ENCODE peak calls at places on chromosomes 1 and 21, in ten cellular contexts. A, N, L, E, H, U, O, X, Z and D are unnamed samples.

GRCh38 chr1:244414543-244414942 is 37.2 kb downstream of the ADSS2 start:
- DNase-seq in U (no peak), Z (no peak), O (no peak), X (no peak), N (no peak), L (no peak), E (no peak), H (peak), A (peak), D (no peak)

GRCh38 chr1:110318046-110318445 is 21.1 kb upstream of the RBM15 start:
- DNase-seq in N (no peak), X (no peak), A (no peak), Z (no peak), E (no peak), L (no peak), H (no peak), O (no peak), U (no peak), D (no peak)

GRCh38 chr1:3136532-3136931 is 67.5 kb downstream of the PRDM16 start:
- DNase-seq in O (no peak), A (no peak), E (no peak), N (no peak), U (no peak), X (no peak), H (no peak), Z (no peak), L (no peak), D (no peak)

GRCh38 chr1:18099026-18099425 is 8.6 kb upstream of the IGSF21 start:
- DNase-seq in A (no peak), N (no peak), X (no peak), H (no peak), Z (no peak), L (no peak), E (no peak), U (no peak), O (no peak), D (no peak)

GRCh38 chr1:41450747-41451285 is 33.7 kb downstream of the EDN2 start:
- DNase-seq in O (no peak), U (no peak), X (no peak), E (no peak), H (no peak), L (no peak), N (no peak), A (no peak), Z (peak), D (no peak)

GRCh38 chr1:237712808-237713207 is 177.9 kb downstream of the ZP4 start:
- DNase-seq in O (no peak), Z (no peak), E (no peak), U (no peak), H (no peak), A (no peak), X (no peak), N (no peak), L (no peak), D (no peak)

GRCh38 chr21:39314155-39315027 is 959 bp upstream of the BRWD1 start:
- DNase-seq in Z (peak), L (no peak), N (no peak), A (peak), E (peak), O (peak), U (peak), H (peak), X (peak), D (peak)

GRCh38 chr1:40650075-40650474 is 15.4 kb downstream of the RIMS3 start:
- DNase-seq in Z (no peak), X (no peak), A (no peak), O (no peak), U (peak), N (peak), E (no peak), H (peak), L (peak), D (no peak)

GRCh38 chr1:91894036-91894761 is 8.2 kb upstream of the TGFBR3 start:
- DNase-seq in U (peak), O (no peak), H (no peak), E (no peak), X (no peak), Z (no peak), A (peak), N (no peak), L (no peak), D (no peak)

GRCh38 chr1:35809156-35810095 is 1.6 kb downstream of the AGO4 start:
- DNase-seq in X (no peak), U (no peak), Z (no peak), L (no peak), A (no peak), O (no peak), H (no peak), N (no peak), E (no peak), D (no peak)

GRCh38 chr1:235817101-235817725 is 49.5 kb downstream of the LYST start:
- DNase-seq in N (no peak), X (no peak), A (no peak), E (no peak), H (no peak), L (no peak), U (no peak), O (no peak), Z (no peak), D (no peak)

GRCh38 chr1:168301664-168302320 is 21.1 kb downstream of the TBX19 start:
- DNase-seq in H (no peak), U (no peak), E (no peak), A (peak), X (no peak), Z (no peak), L (no peak), N (no peak), O (no peak), D (no peak)

GRCh38 chr1:151972533-151973270 is 21.0 kb downstream of the S100A10 start:
- DNase-seq in O (no peak), U (peak), A (peak), H (peak), X (no peak), E (no peak), L (no peak), N (no peak), Z (no peak), D (no peak)

GRCh38 chr21:26096972-26097371 is 73.6 kb downstream of the APP start:
- DNase-seq in O (no peak), A (no peak), N (no peak), U (no peak), H (no peak), L (no peak), E (no peak), X (no peak), Z (no peak), D (no peak)

GRCh38 chr1:223873044-223873443 is 27.3 kb upstream of the TP53BP2 start:
- DNase-seq in O (no peak), L (no peak), H (no peak), E (no peak), X (no peak), A (peak), Z (no peak), N (no peak), U (no peak), D (no peak)

GRCh38 chr1:51100264-51100880 is 1.7 kb upstream of the C1orf185 start:
- DNase-seq in L (no peak), A (no peak), E (no peak), H (no peak), O (no peak), Z (no peak), X (no peak), N (no peak), U (no peak), D (no peak)

GRCh38 chr1:18962855-18963737 is 6.6 kb upstream of the IFFO2 start:
- DNase-seq in Z (peak), U (no peak), E (no peak), N (peak), L (no peak), O (no peak), H (no peak), A (no peak), X (no peak), D (no peak)

GRCh38 chr1:8189931-8190483 is 127.9 kb upstream of the SLC45A1 start:
- DNase-seq in N (peak), H (peak), A (peak), U (no peak), X (no peak), Z (no peak), O (no peak), E (no peak), L (no peak), D (no peak)

GRCh38 chr1:152621993-152622392 is 910 bp downstream of the LCE3A start:
- DNase-seq in Z (no peak), N (no peak), E (no peak), H (no peak), O (no peak), L (no peak), A (no peak), X (no peak), U (peak), D (no peak)

GRCh38 chr1:50450861-50451653 is 27.8 kb upstream of the DMRTA2 start:
- DNase-seq in U (no peak), N (no peak), H (no peak), L (no peak), E (no peak), Z (no peak), O (no peak), X (no peak), A (no peak), D (peak)

GRCh38 chr1:64136749-64137568 is 66.5 kb upstream of the UBE2U start:
- DNase-seq in N (no peak), Z (peak), X (peak), U (peak), L (peak), H (peak), E (peak), A (peak), O (peak), D (peak)

GRCh38 chr1:247281001-247281574 is 25.2 kb downstream of the VN1R5 start:
- DNase-seq in L (no peak), E (no peak), H (no peak), N (no peak), O (no peak), U (no peak), X (no peak), Z (no peak), A (peak), D (no peak)

GRCh38 chr1:36542962-36543515 is 60.3 kb upstream of the CSF3R start:
- DNase-seq in H (peak), Z (no peak), O (no peak), E (no peak), L (no peak), N (no peak), A (no peak), X (no peak), U (peak), D (no peak)

GRCh38 chr21:36544545-36544944 is 64.6 kb upstream of the CLDN14 start:
- DNase-seq in X (no peak), O (no peak), E (no peak), A (no peak), Z (no peak), L (no peak), H (no peak), U (no peak), N (no peak), D (no peak)

GRCh38 chr1:171116676-171117075 is 26.0 kb downstream of the FMO3 start:
- DNase-seq in N (no peak), H (no peak), X (no peak), U (no peak), A (peak), L (no peak), E (no peak), O (no peak), Z (no peak), D (no peak)

GRCh38 chr1:67824771-67825170 is 8.5 kb downstream of the GNG12 start:
- DNase-seq in O (no peak), H (no peak), U (no peak), A (no peak), L (no peak), E (no peak), X (no peak), Z (no peak), N (no peak), D (no peak)

GRCh38 chr1:171913385-171913784 is 72.1 kb downstream of the DNM3 start:
- DNase-seq in U (no peak), N (no peak), E (no peak), O (no peak), L (no peak), A (no peak), X (no peak), Z (no peak), H (no peak), D (no peak)

GRCh38 chr1:65209005-65209885 is 61.2 kb downstream of the AK4 start:
- DNase-seq in L (no peak), E (no peak), A (peak), U (peak), O (no peak), H (peak), X (no peak), Z (no peak), N (no peak), D (no peak)

GRCh38 chr1:21647431-21648373 is 21.5 kb downstream of the RAP1GAP start:
- DNase-seq in L (peak), E (no peak), O (no peak), U (peak), N (no peak), Z (no peak), H (peak), A (peak), X (no peak), D (peak)

GRCh38 chr21:42398414-42399030 is 2.7 kb upstream of the TMPRSS3 start:
- DNase-seq in A (no peak), O (no peak), N (peak), E (no peak), H (no peak), U (peak), Z (no peak), X (no peak), L (no peak), D (no peak)

GRCh38 chr1:183953031-183953430 is 84.5 kb downstream of the COLGALT2 start:
- DNase-seq in E (no peak), N (no peak), X (no peak), O (no peak), H (no peak), L (no peak), U (no peak), A (peak), Z (no peak), D (no peak)

GRCh38 chr1:162168935-162169545 is 99.5 kb downstream of the NOS1AP start:
- DNase-seq in H (no peak), L (no peak), U (no peak), X (no peak), N (no peak), E (no peak), O (no peak), Z (no peak), A (no peak), D (no peak)

GRCh38 chr1:9249534-9250335 is 15.2 kb downstream of the H6PD start:
- DNase-seq in E (peak), N (peak), O (no peak), H (peak), X (no peak), U (peak), A (peak), Z (no peak), L (peak), D (no peak)

GRCh38 chr1:41448831-41449230 is 35.7 kb downstream of the EDN2 start:
- DNase-seq in O (no peak), Z (no peak), U (no peak), A (no peak), L (no peak), X (no peak), H (no peak), E (no peak), N (no peak), D (no peak)

GRCh38 chr1:187509091-187509490 is 680.3 kb downstream of the PLA2G4A start:
- DNase-seq in U (no peak), L (no peak), H (no peak), N (no peak), Z (no peak), X (no peak), A (peak), E (no peak), O (no peak), D (no peak)

GRCh38 chr1:2609271-2610035 is 22.9 kb downstream of the PRXL2B start:
- DNase-seq in A (no peak), Z (peak), L (no peak), E (no peak), O (no peak), H (peak), X (no peak), U (no peak), N (peak), D (no peak)

GRCh38 chr1:208252126-208252853 is 8.1 kb upstream of the PLXNA2 start:
- DNase-seq in Z (no peak), L (no peak), X (no peak), E (peak), U (peak), H (peak), A (no peak), O (no peak), N (no peak), D (no peak)
- H3K4me3 ChIP-seq in Z (no peak), L (no peak), X (no peak), E (no peak), U (no peak), H (no peak), A (no peak), O (no peak), N (no peak), D (no peak)

GRCh38 chr1:32701421-32701911 is 1.1 kb downstream of the SYNC start:
- DNase-seq in A (no peak), O (no peak), L (no peak), X (no peak), E (peak), U (no peak), N (peak), H (peak), Z (peak), D (no peak)
- H3K4me3 ChIP-seq in A (peak), O (no peak), L (no peak), X (no peak), E (no peak), U (no peak), N (no peak), H (no peak), Z (peak), D (no peak)

GRCh38 chr1:214952648-214953047 is 129.9 kb upstream of the KCNK2 start:
- DNase-seq in L (no peak), O (no peak), Z (no peak), E (no peak), U (no peak), H (peak), A (no peak), N (no peak), X (no peak), D (no peak)

GRCh38 chr1:214958491-214958890 is 124.0 kb upstream of the KCNK2 start:
- DNase-seq in H (no peak), E (no peak), O (no peak), U (no peak), N (no peak), L (no peak), A (peak), X (no peak), Z (no peak), D (no peak)

DNA sequence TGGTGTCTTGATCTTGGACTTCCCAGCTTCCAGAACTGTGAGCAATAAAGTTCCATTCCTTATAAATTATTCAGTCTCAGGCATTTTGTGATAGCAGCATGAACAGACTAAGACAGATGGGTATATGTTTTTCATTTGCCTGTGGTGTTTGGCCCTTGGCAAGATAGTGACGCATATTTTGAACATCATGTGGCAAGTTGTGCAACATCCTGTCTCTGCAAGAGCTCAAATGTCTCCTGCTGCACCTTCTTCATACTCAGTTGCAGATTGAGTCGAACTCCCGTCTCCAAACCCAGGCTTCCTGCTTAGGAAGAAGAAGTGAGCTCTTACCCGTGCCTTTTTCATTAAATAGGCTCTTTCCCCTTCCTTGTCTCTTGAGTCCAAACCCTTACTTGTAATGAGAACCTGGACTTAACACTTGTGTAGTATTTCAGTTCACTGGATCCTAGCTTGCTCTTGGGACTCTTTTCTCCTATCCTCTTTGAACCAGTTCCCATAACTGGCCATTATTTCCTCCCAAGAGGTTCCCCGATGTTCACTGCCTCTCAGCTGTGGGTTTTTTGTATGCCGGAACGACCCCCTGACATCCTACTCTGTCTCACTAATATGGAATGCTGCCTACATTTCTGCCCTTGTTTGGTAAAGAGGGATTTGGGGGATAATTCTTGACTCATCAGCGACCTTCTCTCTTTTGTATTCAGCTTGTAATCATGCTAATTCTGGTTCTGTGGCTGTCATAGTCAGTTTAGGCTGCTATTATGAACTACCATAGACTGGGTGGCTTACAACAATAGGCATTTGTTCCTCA is 125.0 kb upstream of the KCNK2 start:
- DNase-seq in H (no peak), O (no peak), L (no peak), A (peak), X (no peak), N (no peak), U (peak), Z (peak), E (no peak), D (no peak)
- H3K4me3 ChIP-seq in H (no peak), O (no peak), L (no peak), A (peak), X (no peak), N (no peak), U (no peak), Z (no peak), E (no peak), D (no peak)

DNA sequence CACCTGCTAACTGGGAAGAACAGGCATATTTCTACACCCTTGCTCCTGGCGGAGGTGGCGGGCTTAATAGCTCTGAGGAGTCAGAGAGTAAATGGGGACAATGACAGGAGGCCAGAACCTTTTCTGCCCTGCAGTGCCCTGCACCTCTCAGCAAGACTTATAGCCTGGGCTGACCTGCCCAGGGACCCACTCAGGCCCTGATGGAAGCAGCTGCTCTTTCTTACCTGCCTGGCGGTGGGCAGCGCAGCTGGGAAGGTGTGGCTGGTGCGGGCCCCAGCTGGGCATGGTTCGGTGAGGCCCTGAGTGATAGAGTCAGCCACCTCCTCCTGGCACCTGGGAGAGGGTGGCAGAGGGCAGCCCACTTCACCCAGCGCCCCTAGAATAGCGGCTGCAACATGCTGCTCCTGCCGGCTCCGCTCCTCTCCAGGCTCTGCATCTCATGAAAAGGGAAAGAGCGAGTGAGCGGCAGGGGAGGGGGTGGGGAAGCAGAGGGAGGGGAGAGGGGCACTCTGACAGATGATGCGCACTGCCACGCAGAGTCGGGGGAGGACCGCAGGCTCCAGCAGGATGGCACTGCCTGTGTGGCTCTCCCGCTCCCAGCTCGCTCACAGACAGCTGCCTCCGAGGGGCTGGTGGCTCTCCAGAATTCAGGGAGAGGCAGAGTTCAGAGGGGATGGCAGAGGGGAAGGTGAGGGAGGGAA is at the start of gene RGS8:
- DNase-seq in E (no peak), U (no peak), X (no peak), L (no peak), N (no peak), A (no peak), O (no peak), H (peak), Z (no peak), D (no peak)
- H3K4me3 ChIP-seq in E (no peak), U (no peak), X (no peak), L (no peak), N (no peak), A (no peak), O (no peak), H (no peak), Z (no peak), D (no peak)

GRCh38 chr1:205343431-205344009 is 13.2 kb downstream of the KLHDC8A start:
- DNase-seq in Z (no peak), E (peak), U (no peak), A (no peak), O (no peak), X (no peak), L (no peak), N (peak), H (peak), D (no peak)
- H3K4me3 ChIP-seq in Z (peak), E (peak), U (no peak), A (no peak), O (peak), X (no peak), L (peak), N (peak), H (peak), D (no peak)

DNA sequence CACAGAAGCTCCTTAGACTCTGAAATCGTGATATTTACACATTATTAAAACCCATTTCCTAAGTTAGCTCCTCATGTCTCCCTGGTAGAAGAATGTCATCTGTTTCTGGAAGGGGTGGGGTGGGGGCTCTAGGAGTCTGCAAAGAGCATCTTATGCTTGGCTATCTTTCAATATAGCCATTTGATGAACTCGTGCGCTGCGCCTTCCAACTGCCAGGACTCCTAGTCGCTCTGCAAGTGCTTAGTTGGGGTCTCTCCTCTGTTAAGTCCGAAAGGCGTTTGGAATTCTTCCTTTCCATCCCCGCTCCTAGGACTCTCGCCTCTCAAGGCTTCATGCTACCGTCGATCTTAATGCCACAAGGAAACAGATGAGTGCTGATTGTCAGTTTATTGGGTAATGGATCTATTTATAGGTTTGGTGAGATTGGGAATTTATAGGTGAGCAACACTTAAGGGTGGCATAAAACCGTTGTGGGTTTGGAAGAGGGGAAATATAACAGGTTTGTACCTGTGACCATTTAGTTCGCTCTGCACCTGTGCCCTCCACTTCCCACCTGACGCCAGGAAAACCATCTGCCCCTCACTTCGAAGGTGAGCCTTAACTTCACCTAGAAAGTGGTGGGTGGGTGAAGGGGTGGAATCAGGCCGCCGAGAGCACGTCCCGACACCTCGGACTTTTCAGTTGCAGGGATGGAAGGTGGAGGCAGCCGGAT is 1.1 kb downstream of the KCNH1 start:
- DNase-seq in N (no peak), U (no peak), E (no peak), O (no peak), H (no peak), L (no peak), Z (no peak), X (no peak), A (no peak), D (no peak)
- H3K4me3 ChIP-seq in N (peak), U (no peak), E (no peak), O (peak), H (peak), L (peak), Z (no peak), X (peak), A (peak), D (no peak)